ENCODE peak calls at places on chromosomes 1 and 21, in six cellular contexts. One of them, this sample, is unnamed.

GRCh38 chr1:12182410-12182946 is 15.7 kb downstream of the TNFRSF1B start:
- DNase-seq in T-helper 9 cell: no peak
- DNase-seq in GM18507: no peak
- DNase-seq in GM23248: no peak
- DNase-seq in mesendoderm: no peak
- DNase-seq in spleen: no peak
- DNase-seq in this sample: no peak

GRCh38 chr1:10389271-10389973 is 9.4 kb upstream of the PGD start:
- DNase-seq in T-helper 9 cell: no peak
- DNase-seq in GM18507: no peak
- DNase-seq in GM23248: no peak
- DNase-seq in mesendoderm: no peak
- DNase-seq in spleen: no peak
- DNase-seq in this sample: no peak

GRCh38 chr1:221925947-221926346 is 184.1 kb upstream of the DUSP10 start:
- DNase-seq in T-helper 9 cell: no peak
- DNase-seq in GM18507: no peak
- DNase-seq in GM23248: no peak
- DNase-seq in mesendoderm: no peak
- DNase-seq in spleen: no peak
- DNase-seq in this sample: no peak

GRCh38 chr1:10910490-10911273 is 101.8 kb upstream of the TARDBP start:
- DNase-seq in T-helper 9 cell: no peak
- DNase-seq in GM18507: no peak
- DNase-seq in GM23248: no peak
- DNase-seq in mesendoderm: no peak
- DNase-seq in spleen: peak; percentile 25
- DNase-seq in this sample: no peak

GRCh38 chr1:243267346-243268283 is 11.8 kb downstream of the SDCCAG8 start:
- DNase-seq in T-helper 9 cell: no peak
- DNase-seq in GM18507: no peak
- DNase-seq in GM23248: no peak
- DNase-seq in mesendoderm: no peak
- DNase-seq in spleen: no peak
- DNase-seq in this sample: no peak

GRCh38 chr1:10794724-10795304 is 1.6 kb downstream of the CASZ1 start:
- DNase-seq in T-helper 9 cell: no peak
- DNase-seq in GM18507: no peak
- DNase-seq in GM23248: peak; percentile 38
- DNase-seq in mesendoderm: peak; percentile 23
- DNase-seq in spleen: no peak
- DNase-seq in this sample: no peak

GRCh38 chr21:34992736-34993135 is 56.4 kb downstream of the RUNX1 start:
- DNase-seq in T-helper 9 cell: no peak
- DNase-seq in GM18507: no peak
- DNase-seq in GM23248: peak; percentile 81
- DNase-seq in mesendoderm: no peak
- DNase-seq in spleen: no peak
- DNase-seq in this sample: peak; percentile 26

GRCh38 chr1:247347395-247348222 is 15.9 kb upstream of the ZNF496 start:
- DNase-seq in T-helper 9 cell: no peak
- DNase-seq in GM18507: no peak
- DNase-seq in GM23248: peak; percentile 26
- DNase-seq in mesendoderm: no peak
- DNase-seq in spleen: no peak
- DNase-seq in this sample: no peak

GRCh38 chr1:85585845-85586244 is 5.3 kb downstream of the CCN1 start:
- DNase-seq in T-helper 9 cell: no peak
- DNase-seq in GM18507: no peak
- DNase-seq in GM23248: peak; percentile 84
- DNase-seq in mesendoderm: no peak
- DNase-seq in spleen: no peak
- DNase-seq in this sample: no peak

GRCh38 chr21:44706026-44706705 is 5.2 kb downstream of the TSPEAR start:
- DNase-seq in T-helper 9 cell: no peak
- DNase-seq in GM18507: no peak
- DNase-seq in GM23248: no peak
- DNase-seq in mesendoderm: no peak
- DNase-seq in spleen: peak; percentile 55
- DNase-seq in this sample: peak; percentile 15

GRCh38 chr21:46317710-46318463 is 5.8 kb downstream of the C21orf58 start:
- DNase-seq in T-helper 9 cell: no peak
- DNase-seq in GM18507: no peak
- DNase-seq in GM23248: no peak
- DNase-seq in mesendoderm: peak; percentile 60
- DNase-seq in spleen: no peak
- DNase-seq in this sample: no peak

GRCh38 chr1:57492846-57493245 is 69.0 kb upstream of the DAB1 start:
- DNase-seq in T-helper 9 cell: no peak
- DNase-seq in GM18507: no peak
- DNase-seq in GM23248: no peak
- DNase-seq in mesendoderm: no peak
- DNase-seq in spleen: no peak
- DNase-seq in this sample: no peak

GRCh38 chr1:12581179-12581578 is 36.8 kb downstream of the DHRS3 start:
- DNase-seq in T-helper 9 cell: no peak
- DNase-seq in GM18507: no peak
- DNase-seq in GM23248: no peak
- DNase-seq in mesendoderm: no peak
- DNase-seq in spleen: no peak
- DNase-seq in this sample: no peak

GRCh38 chr1:155127672-155128468 is at the start of gene EFNA1:
- DNase-seq in T-helper 9 cell: peak; percentile 34
- DNase-seq in GM18507: no peak
- DNase-seq in GM23248: peak; percentile 65
- DNase-seq in mesendoderm: peak; percentile 54
- DNase-seq in spleen: peak; percentile 83
- DNase-seq in this sample: peak; percentile 86

GRCh38 chr1:6803357-6803756 is 18.1 kb downstream of the CAMTA1 start:
- DNase-seq in T-helper 9 cell: no peak
- DNase-seq in GM18507: no peak
- DNase-seq in GM23248: peak; percentile 45
- DNase-seq in mesendoderm: no peak
- DNase-seq in spleen: no peak
- DNase-seq in this sample: no peak

GRCh38 chr1:61743432-61743705 is 1.1 kb downstream of the PATJ start:
- DNase-seq in T-helper 9 cell: no peak
- DNase-seq in GM18507: no peak
- DNase-seq in GM23248: no peak
- DNase-seq in mesendoderm: no peak
- DNase-seq in spleen: no peak
- DNase-seq in this sample: no peak

GRCh38 chr1:161805399-161806197 is 39.5 kb downstream of the ATF6 start:
- DNase-seq in T-helper 9 cell: no peak
- DNase-seq in GM18507: no peak
- DNase-seq in GM23248: no peak
- DNase-seq in mesendoderm: no peak
- DNase-seq in spleen: no peak
- DNase-seq in this sample: no peak

GRCh38 chr1:11731719-11732283 is 4.1 kb upstream of the AGTRAP start:
- DNase-seq in T-helper 9 cell: no peak
- DNase-seq in GM18507: no peak
- DNase-seq in GM23248: peak; percentile 83
- DNase-seq in mesendoderm: peak; percentile 62
- DNase-seq in spleen: peak; percentile 85
- DNase-seq in this sample: peak; percentile 77

GRCh38 chr1:151067185-151067584 is 3.4 kb upstream of the GABPB2 start:
- DNase-seq in T-helper 9 cell: no peak
- DNase-seq in GM18507: no peak
- DNase-seq in GM23248: no peak
- DNase-seq in mesendoderm: no peak
- DNase-seq in spleen: no peak
- DNase-seq in this sample: no peak

GRCh38 chr21:34821717-34822116 is 152.9 kb downstream of the CLIC6 start:
- DNase-seq in T-helper 9 cell: no peak
- DNase-seq in GM18507: no peak
- DNase-seq in GM23248: no peak
- DNase-seq in mesendoderm: no peak
- DNase-seq in spleen: no peak
- DNase-seq in this sample: no peak

GRCh38 chr1:98045211-98046030 is 124.6 kb upstream of the DPYD start:
- DNase-seq in T-helper 9 cell: no peak
- DNase-seq in GM18507: no peak
- DNase-seq in GM23248: peak; percentile 81
- DNase-seq in mesendoderm: peak; percentile 51
- DNase-seq in spleen: peak; percentile 69
- DNase-seq in this sample: peak; percentile 64

GRCh38 chr1:4027492-4028138 is 127.5 kb upstream of the C1orf174 start:
- DNase-seq in T-helper 9 cell: no peak
- DNase-seq in GM18507: peak; percentile 52
- DNase-seq in GM23248: no peak
- DNase-seq in mesendoderm: no peak
- DNase-seq in spleen: peak; percentile 90
- DNase-seq in this sample: no peak

GRCh38 chr1:31413405-31414005 is 492 bp downstream of the SERINC2 start:
- DNase-seq in T-helper 9 cell: no peak
- DNase-seq in GM18507: no peak
- DNase-seq in GM23248: peak; percentile 76
- DNase-seq in mesendoderm: peak; percentile 51
- DNase-seq in spleen: peak; percentile 87
- DNase-seq in this sample: peak; percentile 8

GRCh38 chr1:216600730-216601426 is 122.4 kb downstream of the ESRRG start:
- DNase-seq in T-helper 9 cell: no peak
- DNase-seq in GM18507: no peak
- DNase-seq in GM23248: peak; percentile 87
- DNase-seq in mesendoderm: peak; percentile 84
- DNase-seq in spleen: peak; percentile 82
- DNase-seq in this sample: peak; percentile 75

GRCh38 chr1:150258275-150258666 is 697 bp downstream of the CA14 start:
- DNase-seq in T-helper 9 cell: no peak
- DNase-seq in GM18507: no peak
- DNase-seq in GM23248: no peak
- DNase-seq in mesendoderm: no peak
- DNase-seq in spleen: no peak
- DNase-seq in this sample: no peak

This sample was measured in head of caudate nucleus.